ENCODE peak calls at places on chromosomes 7 and 10, in ten cellular contexts. J, M, I, X, N, Z, O, E, Q and B are unnamed samples.

GRCh38 chr7:3338161-3338560 is 37.1 kb downstream of the SDK1 start:
- DNase-seq in O (no peak), Q (no peak), E (no peak), I (no peak), J (no peak), X (no peak), M (no peak), N (no peak), Z (no peak), B (no peak)

GRCh38 chr7:5766321-5766761 is 15.1 kb downstream of the RNF216 start:
- DNase-seq in Q (no peak), J (no peak), I (peak), O (no peak), Z (no peak), N (no peak), E (no peak), M (no peak), X (peak), B (no peak)

GRCh38 chr10:4057021-4057420 is 272.0 kb upstream of the KLF6 start:
- DNase-seq in I (no peak), O (no peak), E (no peak), M (no peak), X (no peak), J (no peak), Q (no peak), Z (no peak), N (no peak), B (no peak)

GRCh38 chr7:131329176-131329570 is 1.5 kb downstream of the MKLN1 start:
- DNase-seq in X (no peak), M (no peak), N (no peak), J (peak), Z (no peak), Q (no peak), E (no peak), O (no peak), I (peak), B (no peak)

GRCh38 chr10:86290933-86291615 is 75.5 kb downstream of the GRID1 start:
- DNase-seq in N (no peak), I (no peak), O (peak), J (no peak), Z (no peak), E (no peak), Q (no peak), X (no peak), M (no peak), B (no peak)

GRCh38 chr10:70575874-70576802 is 26.4 kb downstream of the PRF1 start:
- DNase-seq in M (no peak), I (peak), E (peak), N (peak), O (peak), X (no peak), Q (peak), Z (peak), J (peak), B (no peak)

GRCh38 chr10:118594392-118595063 is 920 bp downstream of the PRLHR start:
- DNase-seq in Q (peak), M (peak), O (peak), E (no peak), Z (no peak), N (peak), J (peak), I (peak), X (no peak), B (peak)

GRCh38 chr10:104117839-104118323 is 4.1 kb upstream of the SFR1 start:
- DNase-seq in E (no peak), I (peak), N (no peak), Z (no peak), M (no peak), X (peak), O (no peak), J (peak), Q (no peak), B (no peak)

GRCh38 chr7:155741805-155742204 is 70.5 kb downstream of the SHH start:
- DNase-seq in I (no peak), Z (no peak), J (no peak), E (no peak), Q (peak), M (no peak), O (no peak), N (no peak), X (no peak), B (no peak)

GRCh38 chr7:26723140-26723539 is 141.2 kb downstream of the SKAP2 start:
- DNase-seq in N (no peak), O (no peak), I (no peak), X (no peak), M (peak), E (no peak), Z (no peak), Q (no peak), J (no peak), B (no peak)

GRCh38 chr10:59243611-59244195 is 67.3 kb downstream of the PHYHIPL start:
- DNase-seq in Z (no peak), O (no peak), M (no peak), Q (no peak), N (no peak), X (no peak), J (no peak), E (no peak), I (no peak), B (no peak)

GRCh38 chr7:152130658-152131590 is 105.5 kb downstream of the GALNT11 start:
- DNase-seq in X (no peak), E (no peak), I (no peak), N (no peak), M (no peak), J (no peak), Z (no peak), Q (no peak), O (no peak), B (no peak)

GRCh38 chr7:118153551-118154177 is 30.3 kb upstream of the LSM8 start:
- DNase-seq in O (peak), Z (peak), E (no peak), M (peak), Q (peak), X (no peak), I (peak), N (peak), J (peak), B (no peak)

GRCh38 chr7:155533827-155534690 is 12.3 kb downstream of the CNPY1 start:
- DNase-seq in E (no peak), Z (peak), I (no peak), O (no peak), M (peak), J (peak), Q (peak), X (no peak), N (peak), B (peak)

GRCh38 chr10:103967433-103968142 is 648 bp downstream of the SLK start:
- DNase-seq in Z (no peak), X (no peak), O (peak), E (peak), N (peak), M (peak), Q (peak), I (peak), J (peak), B (no peak)

GRCh38 chr7:51295435-51296269 is 21.0 kb downstream of the COBL start:
- DNase-seq in X (no peak), J (peak), Z (no peak), I (no peak), Q (no peak), N (no peak), E (no peak), O (peak), M (no peak), B (no peak)

GRCh38 chr7:45968312-45968711 is 47.2 kb upstream of the IGFBP3 start:
- DNase-seq in J (no peak), O (no peak), N (no peak), Q (no peak), M (no peak), Z (no peak), E (no peak), I (no peak), X (no peak), B (no peak)

GRCh38 chr7:101625076-101625914 is 3.8 kb downstream of the MYL10 start:
- DNase-seq in Z (no peak), J (no peak), N (no peak), E (no peak), M (peak), O (no peak), Q (no peak), X (no peak), I (no peak), B (no peak)

GRCh38 chr10:91909178-91909677 is at the start of gene FGFBP3:
- DNase-seq in Q (peak), J (peak), O (peak), E (peak), Z (peak), N (peak), X (no peak), M (peak), I (peak), B (peak)

GRCh38 chr7:109793-110556 is 82.4 kb upstream of the FAM20C start:
- DNase-seq in X (no peak), Q (no peak), I (no peak), O (no peak), J (no peak), N (no peak), Z (no peak), M (no peak), E (no peak), B (no peak)

GRCh38 chr10:88271736-88272135 is 311.4 kb downstream of the RNLS start:
- DNase-seq in X (no peak), M (no peak), I (no peak), O (no peak), Z (no peak), J (no peak), Q (no peak), N (peak), E (no peak), B (no peak)

GRCh38 chr7:57685418-57685817 is 235.4 kb downstream of the ZNF716 start:
- DNase-seq in I (no peak), J (no peak), M (no peak), Q (no peak), O (no peak), X (no peak), Z (no peak), E (no peak), N (no peak), B (no peak)

GRCh38 chr10:8951440-8952089 is 897.1 kb downstream of the GATA3 start:
- DNase-seq in N (no peak), I (no peak), Q (no peak), E (no peak), J (no peak), Z (no peak), O (no peak), X (no peak), M (no peak), B (no peak)

GRCh38 chr7:151586531-151587270 is 67.0 kb upstream of the RHEB start:
- DNase-seq in Z (no peak), J (no peak), N (no peak), O (no peak), X (no peak), I (no peak), E (no peak), M (no peak), Q (no peak), B (no peak)

GRCh38 chr7:45112648-45113047 is 1.2 kb upstream of the TBRG4 start:
- DNase-seq in Z (no peak), I (peak), Q (no peak), J (no peak), M (no peak), N (no peak), O (no peak), E (no peak), X (peak), B (no peak)

GRCh38 chr7:32591938-32592337 is 96.6 kb downstream of the AVL9 start:
- DNase-seq in M (no peak), N (no peak), X (no peak), Q (no peak), O (no peak), I (no peak), Z (no peak), J (no peak), E (no peak), B (no peak)

GRCh38 chr10:30115391-30116253 is 56.2 kb upstream of the JCAD start:
- DNase-seq in O (no peak), Q (no peak), I (peak), X (no peak), N (no peak), J (no peak), E (no peak), M (no peak), Z (no peak), B (no peak)

GRCh38 chr7:157662110-157662791 is 325.4 kb downstream of the DNAJB6 start:
- DNase-seq in O (no peak), E (no peak), I (no peak), N (no peak), Q (no peak), M (no peak), J (no peak), X (no peak), Z (no peak), B (no peak)

GRCh38 chr7:43362652-43363428 is 220.1 kb upstream of the STK17A start:
- DNase-seq in J (peak), O (no peak), N (no peak), E (peak), X (peak), I (peak), M (no peak), Q (no peak), Z (no peak), B (no peak)

GRCh38 chr7:157853789-157854065 is 516.9 kb downstream of the DNAJB6 start:
- DNase-seq in Q (no peak), M (no peak), I (no peak), X (no peak), O (no peak), E (no peak), N (no peak), Z (no peak), J (no peak), B (no peak)

GRCh38 chr10:77180794-77181193 is 456.8 kb downstream of the KCNMA1 start:
- DNase-seq in N (no peak), M (no peak), Z (no peak), O (no peak), E (no peak), I (no peak), Q (no peak), J (no peak), X (no peak), B (no peak)

DNA sequence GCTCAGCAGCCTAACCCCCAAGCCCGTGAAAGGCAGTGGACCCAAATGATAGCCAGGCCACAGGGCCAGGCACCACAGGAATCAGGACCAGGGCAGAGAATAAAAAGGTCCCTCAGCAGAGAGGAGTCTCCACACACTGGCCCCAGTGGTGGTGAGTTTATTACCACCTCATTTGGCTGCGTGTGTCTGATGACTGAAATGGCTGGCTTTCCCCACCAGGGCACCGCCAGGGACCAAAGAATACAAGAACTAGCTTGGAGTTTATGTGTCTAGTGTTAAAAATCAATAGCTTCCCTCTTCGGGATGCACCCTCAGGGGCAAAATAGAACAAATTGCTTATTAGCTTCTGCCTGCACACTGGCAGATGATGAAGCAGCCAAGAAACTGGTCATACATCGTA is 223.8 kb upstream of the ZMIZ1 start:
- DNase-seq in E (no peak), N (no peak), O (no peak), I (no peak), Z (no peak), X (no peak), M (no peak), Q (no peak), J (no peak), B (no peak)
- TF ChIP-seq CTCF in E (no peak), N (no peak), O (no peak), I (peak), Z (no peak), X (peak), M (no peak), Q (no peak), J (no peak), B (peak)

GRCh38 chr10:98154076-98154475 is 19.6 kb downstream of the R3HCC1L start:
- DNase-seq in I (no peak), X (no peak), Z (no peak), O (no peak), J (no peak), N (no peak), E (no peak), M (no peak), Q (no peak), B (no peak)

GRCh38 chr10:98149858-98150257 is 15.4 kb downstream of the R3HCC1L start:
- DNase-seq in E (no peak), J (no peak), I (no peak), Q (no peak), N (no peak), X (no peak), Z (no peak), O (no peak), M (no peak), B (no peak)

GRCh38 chr10:98144985-98145384 is 10.5 kb downstream of the R3HCC1L start:
- DNase-seq in J (no peak), Q (no peak), N (no peak), Z (no peak), X (no peak), I (no peak), M (no peak), O (no peak), E (no peak), B (no peak)

GRCh38 chr10:98150544-98150943 is 16.1 kb downstream of the R3HCC1L start:
- DNase-seq in Q (no peak), X (no peak), O (no peak), M (no peak), E (no peak), I (peak), J (no peak), N (no peak), Z (no peak), B (no peak)
- TF ChIP-seq CTCF in Q (no peak), X (no peak), O (no peak), M (no peak), E (no peak), I (no peak), J (no peak), N (no peak), Z (no peak), B (no peak)

GRCh38 chr7:148702876-148703670 is 4.4 kb downstream of the CUL1 start:
- DNase-seq in Q (no peak), O (no peak), E (no peak), X (no peak), M (no peak), J (no peak), I (no peak), N (no peak), Z (no peak), B (no peak)
- TF ChIP-seq CTCF in Q (no peak), O (no peak), E (no peak), X (no peak), M (no peak), J (no peak), I (no peak), N (no peak), Z (no peak), B (no peak)

GRCh38 chr7:47197508-47197907 is 384.4 kb downstream of the TNS3 start:
- DNase-seq in E (no peak), Z (no peak), X (no peak), N (no peak), M (no peak), I (no peak), J (no peak), O (no peak), Q (no peak), B (no peak)

GRCh38 chr7:47198159-47198558 is 383.8 kb downstream of the TNS3 start:
- DNase-seq in E (no peak), M (no peak), I (no peak), J (peak), Q (no peak), X (no peak), Z (no peak), O (no peak), N (no peak), B (no peak)

GRCh38 chr7:47196106-47196630 is 385.7 kb downstream of the TNS3 start:
- DNase-seq in O (no peak), Q (no peak), X (no peak), E (no peak), M (no peak), Z (no peak), J (no peak), N (no peak), I (no peak), B (no peak)

GRCh38 chr7:47194516-47194915 is 387.4 kb downstream of the TNS3 start:
- DNase-seq in Z (no peak), J (no peak), O (peak), E (no peak), M (no peak), Q (no peak), I (no peak), N (no peak), X (no peak), B (no peak)

DNA sequence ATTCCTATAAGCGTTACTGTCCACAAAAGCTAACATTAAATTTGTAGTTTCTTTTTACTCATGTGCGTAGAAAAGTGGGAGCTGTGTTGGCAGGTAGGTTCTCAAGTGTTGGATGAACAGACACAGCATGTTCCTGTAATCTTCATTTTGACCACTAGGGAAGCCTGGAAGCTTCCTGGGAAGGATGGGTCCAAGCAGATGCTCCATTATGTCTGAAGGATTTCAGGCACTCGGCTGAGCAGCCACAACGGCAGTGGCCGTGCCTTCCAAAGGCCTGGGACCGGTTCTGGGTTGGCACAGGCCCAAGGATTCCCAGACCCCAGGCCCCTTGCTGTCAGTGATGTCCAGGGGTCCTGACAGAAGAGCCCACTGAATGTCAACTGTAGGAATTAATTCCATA is 386.3 kb downstream of the TNS3 start:
- DNase-seq in Q (no peak), Z (no peak), J (peak), O (no peak), N (no peak), E (no peak), X (no peak), M (no peak), I (no peak), B (no peak)
- TF ChIP-seq CTCF in Q (no peak), Z (no peak), J (no peak), O (no peak), N (no peak), E (peak), X (peak), M (peak), I (no peak), B (peak)